ENCODE peak calls at places on chromosomes 6 and 20, in six cellular contexts. D, C, Y, P, S and X are unnamed samples.

GRCh38 chr6:107786709-107787588 is 37.2 kb downstream of the SCML4 start:
- DNase-seq in C (no peak), D (peak; percentile 17), Y (no peak), P (no peak), S (no peak), X (no peak)

GRCh38 chr6:169571123-169571962 is 130.5 kb downstream of the WDR27 start:
- DNase-seq in Y (no peak), D (no peak), S (no peak), P (no peak), C (no peak), X (no peak)

GRCh38 chr6:14754636-14755513 is 491.0 kb upstream of the JARID2 start:
- DNase-seq in D (no peak), C (no peak), S (no peak), Y (no peak), P (no peak), X (no peak)

GRCh38 chr6:52253494-52253893 is 9.2 kb upstream of the IL17F start:
- DNase-seq in P (no peak), S (no peak), D (no peak), C (no peak), Y (no peak), X (no peak)

GRCh38 chr6:121319112-121319553 is 15.1 kb downstream of the TBC1D32 start:
- DNase-seq in D (no peak), Y (no peak), P (no peak), S (no peak), C (no peak), X (no peak)

GRCh38 chr6:69802995-69803394 is 6.2 kb upstream of the LMBRD1 start:
- DNase-seq in C (no peak), D (no peak), Y (no peak), P (no peak), S (no peak), X (no peak)

GRCh38 chr20:35134472-35134871 is 12.7 kb downstream of the EDEM2 start:
- DNase-seq in D (no peak), S (no peak), Y (no peak), P (no peak), C (no peak), X (no peak)

GRCh38 chr20:17872434-17872833 is 96.2 kb downstream of the SNX5 start:
- DNase-seq in C (no peak), S (no peak), Y (no peak), P (no peak), D (no peak), X (no peak)

GRCh38 chr6:110590821-110591351 is 114.5 kb upstream of the SLC22A16 start:
- DNase-seq in D (no peak), S (no peak), Y (no peak), C (no peak), P (no peak), X (no peak)

GRCh38 chr20:33687370-33687915 is 1.3 kb upstream of the E2F1 start:
- DNase-seq in Y (no peak), C (no peak), D (no peak), P (no peak), S (no peak), X (no peak)

GRCh38 chr6:8758412-8758811 is 323.1 kb upstream of the SLC35B3 start:
- DNase-seq in P (no peak), Y (no peak), C (no peak), S (no peak), D (no peak), X (no peak)

GRCh38 chr6:2763345-2763841 is 1.8 kb upstream of the WRNIP1 start:
- DNase-seq in C (no peak), Y (no peak), S (no peak), D (no peak), P (no peak), X (no peak)

GRCh38 chr6:69719602-69720193 is 77.1 kb downstream of the LMBRD1 start:
- DNase-seq in S (no peak), D (no peak), Y (no peak), C (peak; percentile 5), P (no peak), X (no peak)

GRCh38 chr6:137471497-137471896 is 22.7 kb downstream of the OLIG3 start:
- DNase-seq in C (no peak), D (no peak), Y (no peak), P (no peak), S (no peak), X (peak; percentile 80)

GRCh38 chr20:23419995-23420901 is 1.0 kb downstream of the NAPB start:
- DNase-seq in C (no peak), S (peak; percentile 40), P (peak; percentile 37), Y (no peak), D (peak; percentile 57), X (no peak)

GRCh38 chr6:13427838-13428527 is 59.4 kb downstream of the GFOD1 start:
- DNase-seq in S (no peak), P (no peak), D (peak; percentile 59), C (no peak), Y (no peak), X (no peak)

GRCh38 chr6:38775870-38776269 is 60.8 kb downstream of the DNAH8 start:
- DNase-seq in P (no peak), Y (no peak), C (no peak), S (no peak), D (no peak), X (no peak)